ENCODE peak calls at places on chromosomes 12 and 14, in four cellular contexts. One of them, this sample, is unnamed.

GRCh38 chr12:107318804-107319535 is 225.6 kb upstream of the CRY1 start:
- DNase-seq in germinal center: no peak
- DNase-seq in activated CD4-positive, alpha-beta T cell treated with anti-CD3 and anti-CD28 coated beads, Interleukin-2, amount 10 ng/mL, durations not matched to agents 7 days and 5 days: peak; percentile 23
- DNase-seq in occipital lobe: no peak
- DNase-seq in this sample: peak; percentile 31

GRCh38 chr14:75979071-75979571 is 2.7 kb downstream of the TGFB3 start:
- DNase-seq in germinal center: peak; percentile 51
- DNase-seq in activated CD4-positive, alpha-beta T cell treated with anti-CD3 and anti-CD28 coated beads, Interleukin-2, amount 10 ng/mL, durations not matched to agents 7 days and 5 days: peak; percentile 18
- DNase-seq in occipital lobe: no peak
- DNase-seq in this sample: peak; percentile 69

GRCh38 chr12:32252199-32253073 is 145.8 kb downstream of the BICD1 start:
- DNase-seq in germinal center: peak; percentile 23
- DNase-seq in activated CD4-positive, alpha-beta T cell treated with anti-CD3 and anti-CD28 coated beads, Interleukin-2, amount 10 ng/mL, durations not matched to agents 7 days and 5 days: no peak
- DNase-seq in occipital lobe: no peak
- DNase-seq in this sample: peak; percentile 32

GRCh38 chr14:77318006-77318553 is 2.6 kb downstream of the POMT2 start:
- DNase-seq in germinal center: no peak
- DNase-seq in activated CD4-positive, alpha-beta T cell treated with anti-CD3 and anti-CD28 coated beads, Interleukin-2, amount 10 ng/mL, durations not matched to agents 7 days and 5 days: no peak
- DNase-seq in occipital lobe: no peak
- DNase-seq in this sample: no peak

GRCh38 chr12:11727133-11727664 is 77.7 kb downstream of the ETV6 start:
- DNase-seq in germinal center: no peak
- DNase-seq in activated CD4-positive, alpha-beta T cell treated with anti-CD3 and anti-CD28 coated beads, Interleukin-2, amount 10 ng/mL, durations not matched to agents 7 days and 5 days: peak; percentile 72
- DNase-seq in occipital lobe: peak; percentile 74
- DNase-seq in this sample: peak; percentile 42

GRCh38 chr14:61553730-61554641 is 141.3 kb upstream of the HIF1A start:
- DNase-seq in germinal center: no peak
- DNase-seq in activated CD4-positive, alpha-beta T cell treated with anti-CD3 and anti-CD28 coated beads, Interleukin-2, amount 10 ng/mL, durations not matched to agents 7 days and 5 days: no peak
- DNase-seq in occipital lobe: no peak
- DNase-seq in this sample: no peak

GRCh38 chr14:105153739-105154475 is 14.7 kb downstream of the JAG2 start:
- DNase-seq in germinal center: no peak
- DNase-seq in activated CD4-positive, alpha-beta T cell treated with anti-CD3 and anti-CD28 coated beads, Interleukin-2, amount 10 ng/mL, durations not matched to agents 7 days and 5 days: no peak
- DNase-seq in occipital lobe: no peak
- DNase-seq in this sample: no peak

GRCh38 chr12:121404734-121405133 is 4.8 kb downstream of the RNF34 start:
- DNase-seq in germinal center: no peak
- DNase-seq in activated CD4-positive, alpha-beta T cell treated with anti-CD3 and anti-CD28 coated beads, Interleukin-2, amount 10 ng/mL, durations not matched to agents 7 days and 5 days: no peak
- DNase-seq in occipital lobe: no peak
- DNase-seq in this sample: no peak

GRCh38 chr12:111274820-111275219 is 94.1 kb downstream of the PHETA1 start:
- DNase-seq in germinal center: peak; percentile 22
- DNase-seq in activated CD4-positive, alpha-beta T cell treated with anti-CD3 and anti-CD28 coated beads, Interleukin-2, amount 10 ng/mL, durations not matched to agents 7 days and 5 days: no peak
- DNase-seq in occipital lobe: no peak
- DNase-seq in this sample: no peak

GRCh38 chr12:125071456-125071855 is 6.2 kb downstream of the AACS start:
- DNase-seq in germinal center: peak; percentile 29
- DNase-seq in activated CD4-positive, alpha-beta T cell treated with anti-CD3 and anti-CD28 coated beads, Interleukin-2, amount 10 ng/mL, durations not matched to agents 7 days and 5 days: no peak
- DNase-seq in occipital lobe: peak; percentile 49
- DNase-seq in this sample: no peak

GRCh38 chr12:96422192-96422591 is 22.0 kb upstream of the CDK17 start:
- DNase-seq in germinal center: no peak
- DNase-seq in activated CD4-positive, alpha-beta T cell treated with anti-CD3 and anti-CD28 coated beads, Interleukin-2, amount 10 ng/mL, durations not matched to agents 7 days and 5 days: no peak
- DNase-seq in occipital lobe: no peak
- DNase-seq in this sample: no peak

GRCh38 chr12:124676725-124677462 is 109.5 kb upstream of the NCOR2 start:
- DNase-seq in germinal center: no peak
- DNase-seq in activated CD4-positive, alpha-beta T cell treated with anti-CD3 and anti-CD28 coated beads, Interleukin-2, amount 10 ng/mL, durations not matched to agents 7 days and 5 days: no peak
- DNase-seq in occipital lobe: no peak
- DNase-seq in this sample: no peak

GRCh38 chr14:104582005-104582404 is 2.4 kb downstream of the C14orf180 start:
- DNase-seq in germinal center: no peak
- DNase-seq in activated CD4-positive, alpha-beta T cell treated with anti-CD3 and anti-CD28 coated beads, Interleukin-2, amount 10 ng/mL, durations not matched to agents 7 days and 5 days: no peak
- DNase-seq in occipital lobe: no peak
- DNase-seq in this sample: no peak

GRCh38 chr12:4939418-4940023 is 29.8 kb downstream of the KCNA1 start:
- DNase-seq in germinal center: no peak
- DNase-seq in activated CD4-positive, alpha-beta T cell treated with anti-CD3 and anti-CD28 coated beads, Interleukin-2, amount 10 ng/mL, durations not matched to agents 7 days and 5 days: no peak
- DNase-seq in occipital lobe: no peak
- DNase-seq in this sample: no peak

GRCh38 chr12:59843260-59843843 is 247.5 kb downstream of the SLC16A7 start:
- DNase-seq in germinal center: no peak
- DNase-seq in activated CD4-positive, alpha-beta T cell treated with anti-CD3 and anti-CD28 coated beads, Interleukin-2, amount 10 ng/mL, durations not matched to agents 7 days and 5 days: no peak
- DNase-seq in occipital lobe: no peak
- DNase-seq in this sample: no peak

GRCh38 chr12:11014234-11014633 is 8.2 kb downstream of the TAS2R19 start:
- DNase-seq in germinal center: no peak
- DNase-seq in activated CD4-positive, alpha-beta T cell treated with anti-CD3 and anti-CD28 coated beads, Interleukin-2, amount 10 ng/mL, durations not matched to agents 7 days and 5 days: no peak
- DNase-seq in occipital lobe: no peak
- DNase-seq in this sample: no peak

GRCh38 chr14:48826058-48826457 is 760.1 kb downstream of the RPS29 start:
- DNase-seq in germinal center: no peak
- DNase-seq in activated CD4-positive, alpha-beta T cell treated with anti-CD3 and anti-CD28 coated beads, Interleukin-2, amount 10 ng/mL, durations not matched to agents 7 days and 5 days: no peak
- DNase-seq in occipital lobe: no peak
- DNase-seq in this sample: no peak

GRCh38 chr12:64793610-64794009 is 30.8 kb upstream of the TBC1D30 start:
- DNase-seq in germinal center: no peak
- DNase-seq in activated CD4-positive, alpha-beta T cell treated with anti-CD3 and anti-CD28 coated beads, Interleukin-2, amount 10 ng/mL, durations not matched to agents 7 days and 5 days: no peak
- DNase-seq in occipital lobe: no peak
- DNase-seq in this sample: no peak

GRCh38 chr12:117334098-117334497 is 27.3 kb downstream of the NOS1 start:
- DNase-seq in germinal center: no peak
- DNase-seq in activated CD4-positive, alpha-beta T cell treated with anti-CD3 and anti-CD28 coated beads, Interleukin-2, amount 10 ng/mL, durations not matched to agents 7 days and 5 days: no peak
- DNase-seq in occipital lobe: no peak
- DNase-seq in this sample: no peak

GRCh38 chr12:6346235-6346832 is 4.5 kb upstream of the TNFRSF1A start:
- DNase-seq in germinal center: no peak
- DNase-seq in activated CD4-positive, alpha-beta T cell treated with anti-CD3 and anti-CD28 coated beads, Interleukin-2, amount 10 ng/mL, durations not matched to agents 7 days and 5 days: no peak
- DNase-seq in occipital lobe: no peak
- DNase-seq in this sample: no peak

GRCh38 chr12:29580971-29581370 is 83.5 kb upstream of the OVCH1 start:
- DNase-seq in germinal center: no peak
- DNase-seq in activated CD4-positive, alpha-beta T cell treated with anti-CD3 and anti-CD28 coated beads, Interleukin-2, amount 10 ng/mL, durations not matched to agents 7 days and 5 days: no peak
- DNase-seq in occipital lobe: no peak
- DNase-seq in this sample: no peak

GRCh38 chr12:62693291-62694040 is 226.8 kb downstream of the MON2 start:
- DNase-seq in germinal center: no peak
- DNase-seq in activated CD4-positive, alpha-beta T cell treated with anti-CD3 and anti-CD28 coated beads, Interleukin-2, amount 10 ng/mL, durations not matched to agents 7 days and 5 days: no peak
- DNase-seq in occipital lobe: no peak
- DNase-seq in this sample: no peak

GRCh38 chr12:104480826-104481457 is 24.2 kb downstream of the CHST11 start:
- DNase-seq in germinal center: no peak
- DNase-seq in activated CD4-positive, alpha-beta T cell treated with anti-CD3 and anti-CD28 coated beads, Interleukin-2, amount 10 ng/mL, durations not matched to agents 7 days and 5 days: no peak
- DNase-seq in occipital lobe: no peak
- DNase-seq in this sample: no peak

GRCh38 chr12:85016423-85016822 is 19.7 kb downstream of the TSPAN19 start:
- DNase-seq in germinal center: no peak
- DNase-seq in activated CD4-positive, alpha-beta T cell treated with anti-CD3 and anti-CD28 coated beads, Interleukin-2, amount 10 ng/mL, durations not matched to agents 7 days and 5 days: no peak
- DNase-seq in occipital lobe: peak; percentile 1
- DNase-seq in this sample: no peak

GRCh38 chr14:32495435-32495734 is 166.3 kb downstream of the AKAP6 start:
- DNase-seq in germinal center: no peak
- DNase-seq in activated CD4-positive, alpha-beta T cell treated with anti-CD3 and anti-CD28 coated beads, Interleukin-2, amount 10 ng/mL, durations not matched to agents 7 days and 5 days: no peak
- DNase-seq in occipital lobe: no peak
- DNase-seq in this sample: no peak

GRCh38 chr14:64438181-64438839 is 27.0 kb upstream of the AKAP5 start:
- DNase-seq in germinal center: no peak
- DNase-seq in activated CD4-positive, alpha-beta T cell treated with anti-CD3 and anti-CD28 coated beads, Interleukin-2, amount 10 ng/mL, durations not matched to agents 7 days and 5 days: no peak
- DNase-seq in occipital lobe: peak; percentile 4
- DNase-seq in this sample: no peak

GRCh38 chr12:52647601-52648000 is 4.4 kb downstream of the KRT2 start:
- DNase-seq in germinal center: no peak
- DNase-seq in activated CD4-positive, alpha-beta T cell treated with anti-CD3 and anti-CD28 coated beads, Interleukin-2, amount 10 ng/mL, durations not matched to agents 7 days and 5 days: no peak
- DNase-seq in occipital lobe: no peak
- DNase-seq in this sample: no peak

GRCh38 chr14:69317392-69317755 is 57.4 kb downstream of the GALNT16 start:
- DNase-seq in germinal center: no peak
- DNase-seq in activated CD4-positive, alpha-beta T cell treated with anti-CD3 and anti-CD28 coated beads, Interleukin-2, amount 10 ng/mL, durations not matched to agents 7 days and 5 days: no peak
- DNase-seq in occipital lobe: no peak
- DNase-seq in this sample: no peak

GRCh38 chr12:26113194-26113654 is 11.6 kb downstream of the BHLHE41 start:
- DNase-seq in germinal center: no peak
- DNase-seq in activated CD4-positive, alpha-beta T cell treated with anti-CD3 and anti-CD28 coated beads, Interleukin-2, amount 10 ng/mL, durations not matched to agents 7 days and 5 days: no peak
- DNase-seq in occipital lobe: no peak
- DNase-seq in this sample: no peak

GRCh38 chr14:85087201-85087600 is 442.7 kb upstream of the FLRT2 start:
- DNase-seq in germinal center: no peak
- DNase-seq in activated CD4-positive, alpha-beta T cell treated with anti-CD3 and anti-CD28 coated beads, Interleukin-2, amount 10 ng/mL, durations not matched to agents 7 days and 5 days: no peak
- DNase-seq in occipital lobe: no peak
- DNase-seq in this sample: no peak

GRCh38 chr14:90733139-90733808 is 83.0 kb downstream of the TTC7B start:
- DNase-seq in germinal center: no peak
- DNase-seq in activated CD4-positive, alpha-beta T cell treated with anti-CD3 and anti-CD28 coated beads, Interleukin-2, amount 10 ng/mL, durations not matched to agents 7 days and 5 days: no peak
- DNase-seq in occipital lobe: no peak
- DNase-seq in this sample: no peak

GRCh38 chr12:356276-356988 is 32.7 kb downstream of the KDM5A start:
- DNase-seq in germinal center: no peak
- DNase-seq in activated CD4-positive, alpha-beta T cell treated with anti-CD3 and anti-CD28 coated beads, Interleukin-2, amount 10 ng/mL, durations not matched to agents 7 days and 5 days: no peak
- DNase-seq in occipital lobe: no peak
- DNase-seq in this sample: no peak

GRCh38 chr12:56126732-56127239 is 1.3 kb upstream of the ESYT1 start:
- DNase-seq in germinal center: peak; percentile 44
- DNase-seq in activated CD4-positive, alpha-beta T cell treated with anti-CD3 and anti-CD28 coated beads, Interleukin-2, amount 10 ng/mL, durations not matched to agents 7 days and 5 days: no peak
- DNase-seq in occipital lobe: no peak
- DNase-seq in this sample: no peak

This sample was measured in GM13976.